ENCODE peak calls at places on chromosomes 4 and X, in nine cellular contexts. One of them, this sample, is unnamed.

GRCh38 chr4:129526812-129527211 is 430.9 kb downstream of the C4orf33 start:
- DNase-seq in AG08395: no peak
- DNase-seq in stimulated activated CD8-positive, alpha-beta memory T cell treated with anti-CD3 and anti-CD28 coated beads, Interleukin-7, amount 100 ng/mL, for 1 hour: no peak
- DNase-seq in NCI-H69: peak
- DNase-seq in heart left ventricle: no peak
- DNase-seq in GM23248: no peak
- DNase-seq in ACHN: no peak
- DNase-seq in AG08396: no peak
- DNase-seq in GDM1: no peak
- DNase-seq in this sample: peak

GRCh38 chrX:19840899-19841648 is 46.3 kb downstream of the SH3KBP1 start:
- DNase-seq in AG08395: no peak
- DNase-seq in stimulated activated CD8-positive, alpha-beta memory T cell treated with anti-CD3 and anti-CD28 coated beads, Interleukin-7, amount 100 ng/mL, for 1 hour: no peak
- DNase-seq in NCI-H69: no peak
- DNase-seq in heart left ventricle: no peak
- DNase-seq in GM23248: no peak
- DNase-seq in ACHN: no peak
- DNase-seq in AG08396: no peak
- DNase-seq in GDM1: no peak
- DNase-seq in this sample: no peak

GRCh38 chrX:7159132-7159861 is 11.3 kb upstream of the PUDP start:
- DNase-seq in AG08395: peak
- DNase-seq in stimulated activated CD8-positive, alpha-beta memory T cell treated with anti-CD3 and anti-CD28 coated beads, Interleukin-7, amount 100 ng/mL, for 1 hour: no peak
- DNase-seq in NCI-H69: peak
- DNase-seq in heart left ventricle: no peak
- DNase-seq in GM23248: peak
- DNase-seq in ACHN: no peak
- DNase-seq in AG08396: peak
- DNase-seq in GDM1: no peak
- DNase-seq in this sample: no peak

GRCh38 chr4:683247-683897 is 5.6 kb downstream of the SLC49A3 start:
- DNase-seq in AG08395: no peak
- DNase-seq in stimulated activated CD8-positive, alpha-beta memory T cell treated with anti-CD3 and anti-CD28 coated beads, Interleukin-7, amount 100 ng/mL, for 1 hour: no peak
- DNase-seq in NCI-H69: no peak
- DNase-seq in heart left ventricle: peak
- DNase-seq in GM23248: no peak
- DNase-seq in ACHN: no peak
- DNase-seq in AG08396: no peak
- DNase-seq in GDM1: no peak
- DNase-seq in this sample: no peak

GRCh38 chr4:83947811-83948210 is 411.9 kb downstream of the GPAT3 start:
- DNase-seq in AG08395: no peak
- DNase-seq in stimulated activated CD8-positive, alpha-beta memory T cell treated with anti-CD3 and anti-CD28 coated beads, Interleukin-7, amount 100 ng/mL, for 1 hour: no peak
- DNase-seq in NCI-H69: peak
- DNase-seq in heart left ventricle: no peak
- DNase-seq in GM23248: no peak
- DNase-seq in ACHN: no peak
- DNase-seq in AG08396: no peak
- DNase-seq in GDM1: no peak
- DNase-seq in this sample: no peak

GRCh38 chr4:119729815-119730643 is 101.4 kb upstream of the PDE5A start:
- DNase-seq in AG08395: peak
- DNase-seq in stimulated activated CD8-positive, alpha-beta memory T cell treated with anti-CD3 and anti-CD28 coated beads, Interleukin-7, amount 100 ng/mL, for 1 hour: no peak
- DNase-seq in NCI-H69: peak
- DNase-seq in heart left ventricle: no peak
- DNase-seq in GM23248: peak
- DNase-seq in ACHN: no peak
- DNase-seq in AG08396: peak
- DNase-seq in GDM1: no peak
- DNase-seq in this sample: peak

GRCh38 chr4:177405508-177405907 is 36.7 kb downstream of the AGA start:
- DNase-seq in AG08395: no peak
- DNase-seq in stimulated activated CD8-positive, alpha-beta memory T cell treated with anti-CD3 and anti-CD28 coated beads, Interleukin-7, amount 100 ng/mL, for 1 hour: no peak
- DNase-seq in NCI-H69: no peak
- DNase-seq in heart left ventricle: no peak
- DNase-seq in GM23248: no peak
- DNase-seq in ACHN: no peak
- DNase-seq in AG08396: no peak
- DNase-seq in GDM1: no peak
- DNase-seq in this sample: no peak

GRCh38 chrX:133970021-133970550 is 15.3 kb downstream of the GPC3 start:
- DNase-seq in AG08395: no peak
- DNase-seq in stimulated activated CD8-positive, alpha-beta memory T cell treated with anti-CD3 and anti-CD28 coated beads, Interleukin-7, amount 100 ng/mL, for 1 hour: no peak
- DNase-seq in NCI-H69: no peak
- DNase-seq in heart left ventricle: no peak
- DNase-seq in GM23248: no peak
- DNase-seq in ACHN: no peak
- DNase-seq in AG08396: no peak
- DNase-seq in GDM1: no peak
- DNase-seq in this sample: no peak

GRCh38 chrX:150202641-150203248 is 160.4 kb upstream of the MAMLD1 start:
- DNase-seq in AG08395: peak
- DNase-seq in stimulated activated CD8-positive, alpha-beta memory T cell treated with anti-CD3 and anti-CD28 coated beads, Interleukin-7, amount 100 ng/mL, for 1 hour: no peak
- DNase-seq in NCI-H69: no peak
- DNase-seq in heart left ventricle: no peak
- DNase-seq in GM23248: peak
- DNase-seq in ACHN: no peak
- DNase-seq in AG08396: no peak
- DNase-seq in GDM1: no peak
- DNase-seq in this sample: no peak

GRCh38 chrX:15114865-15115566 is 154.9 kb downstream of the ASB9 start:
- DNase-seq in AG08395: no peak
- DNase-seq in stimulated activated CD8-positive, alpha-beta memory T cell treated with anti-CD3 and anti-CD28 coated beads, Interleukin-7, amount 100 ng/mL, for 1 hour: no peak
- DNase-seq in NCI-H69: peak
- DNase-seq in heart left ventricle: no peak
- DNase-seq in GM23248: no peak
- DNase-seq in ACHN: no peak
- DNase-seq in AG08396: no peak
- DNase-seq in GDM1: no peak
- DNase-seq in this sample: no peak